ENCODE peak calls at places on chromosomes 1 and 21, in four cellular contexts. I is dermis blood vessel endothelial cell; N is adrenal gland; H is stimulated activated CD4-positive, alpha-beta T cell treated with anti-CD3 and anti-CD28 coated beads, Interleukin-15, amount 100 ng/mL, for 48 hours. J is an unnamed sample.

GRCh38 chr1:201530741-201531521 is 8.0 kb upstream of the NAV1 start:
- DNase-seq in H (no peak), I (peak), N (peak), J (peak)

GRCh38 chr1:180854001-180854400 is 58.7 kb upstream of the KIAA1614 start:
- DNase-seq in H (no peak), I (peak), N (no peak), J (no peak)

GRCh38 chr1:22296701-22297591 is 154.0 kb upstream of the WNT4 start:
- DNase-seq in I (peak), N (no peak), H (no peak), J (no peak)

GRCh38 chr1:239718997-239719628 is 332.7 kb downstream of the CHRM3 start:
- DNase-seq in N (no peak), I (no peak), H (peak), J (no peak)

GRCh38 chr21:14116080-14116481 is 94.7 kb downstream of the LIPI start:
- DNase-seq in N (no peak), H (no peak), I (no peak), J (no peak)

GRCh38 chr1:156851779-156852413 is 7.0 kb downstream of the INSRR start:
- DNase-seq in H (no peak), N (no peak), I (no peak), J (no peak)

GRCh38 chr1:19347538-19348177 is 35.5 kb downstream of the SLC66A1 start:
- DNase-seq in N (no peak), I (no peak), H (no peak), J (no peak)

GRCh38 chr1:9228589-9228988 is 6.0 kb upstream of the H6PD start:
- DNase-seq in I (no peak), N (no peak), H (no peak), J (no peak)

GRCh38 chr1:243267346-243268283 is 11.8 kb downstream of the SDCCAG8 start:
- DNase-seq in N (no peak), H (no peak), I (no peak), J (no peak)

GRCh38 chr1:234853906-234854647 is 244.1 kb upstream of the IRF2BP2 start:
- DNase-seq in N (no peak), I (no peak), H (no peak), J (no peak)

GRCh38 chr1:162373072-162373427 is 3.6 kb downstream of the SPATA46 start:
- DNase-seq in I (no peak), H (no peak), N (no peak), J (peak)

GRCh38 chr1:29698033-29698432 is 461.7 kb downstream of the PTPRU start:
- DNase-seq in N (no peak), H (no peak), I (peak), J (no peak)

GRCh38 chr1:232463226-232463625 is 166.7 kb downstream of the SIPA1L2 start:
- DNase-seq in N (no peak), I (no peak), H (no peak), J (no peak)

GRCh38 chr1:157495285-157495684 is 57.0 kb downstream of the FCRL5 start:
- DNase-seq in I (no peak), N (no peak), H (no peak), J (no peak)

GRCh38 chr1:226337294-226337870 is 28.4 kb upstream of the LIN9 start:
- DNase-seq in N (no peak), I (no peak), H (no peak), J (no peak)

GRCh38 chr21:34630536-34631143 is 15.7 kb upstream of the RCAN1 start:
- DNase-seq in H (no peak), I (peak), N (peak), J (no peak)

GRCh38 chr1:247415423-247416361 is at the start of gene NLRP3:
- DNase-seq in I (no peak), N (peak), H (peak), J (peak)

GRCh38 chr1:39418223-39418622 is 73.2 kb upstream of the BMP8A start:
- DNase-seq in I (no peak), H (no peak), N (no peak), J (no peak)

GRCh38 chr1:161994153-161994814 is 29.4 kb downstream of the OLFML2B start:
- DNase-seq in I (no peak), H (no peak), N (no peak), J (peak)

GRCh38 chr21:39020751-39021474 is 162.3 kb downstream of the PSMG1 start:
- DNase-seq in H (no peak), I (peak), N (no peak), J (no peak)

GRCh38 chr21:32190491-32191144 is 88.2 kb downstream of the MIS18A start:
- DNase-seq in I (no peak), H (no peak), N (no peak), J (no peak)